ENCODE peak calls at places on chromosomes 5 and 9, in ten cellular contexts. One of them, this sample, is unnamed.

GRCh38 chr5:78615697-78616096 is 32.9 kb downstream of the LHFPL2 start:
- DNase-seq in fibroblast of lung: peak
- DNase-seq in mammary epithelial cell: peak
- DNase-seq in ascending aorta: no peak
- DNase-seq in astrocyte: peak
- DNase-seq in lower leg skin: no peak
- DNase-seq in Calu3: peak
- DNase-seq in endodermal cell: no peak
- DNase-seq in HFF-Myc: no peak
- DNase-seq in WTC11: no peak
- DNase-seq in this sample: no peak

GRCh38 chr5:58149345-58149744 is 310.5 kb downstream of the PLK2 start:
- DNase-seq in mammary epithelial cell: peak
- DNase-seq in Calu3: no peak
- DNase-seq in WTC11: no peak
- DNase-seq in endodermal cell: no peak
- DNase-seq in ascending aorta: no peak
- DNase-seq in lower leg skin: no peak
- DNase-seq in fibroblast of lung: peak
- DNase-seq in astrocyte: peak
- DNase-seq in HFF-Myc: no peak
- DNase-seq in this sample: no peak

GRCh38 chr5:112551437-112552018 is 132.5 kb upstream of the EPB41L4A start:
- DNase-seq in HFF-Myc: peak
- DNase-seq in WTC11: no peak
- DNase-seq in endodermal cell: peak
- DNase-seq in Calu3: peak
- DNase-seq in ascending aorta: no peak
- DNase-seq in mammary epithelial cell: peak
- DNase-seq in fibroblast of lung: peak
- DNase-seq in astrocyte: peak
- DNase-seq in lower leg skin: no peak
- DNase-seq in this sample: peak

GRCh38 chr5:173238312-173239232 is 3.6 kb upstream of the NKX2-5 start:
- DNase-seq in endodermal cell: peak
- DNase-seq in astrocyte: no peak
- DNase-seq in WTC11: no peak
- DNase-seq in Calu3: no peak
- DNase-seq in HFF-Myc: no peak
- DNase-seq in fibroblast of lung: no peak
- DNase-seq in mammary epithelial cell: no peak
- DNase-seq in lower leg skin: no peak
- DNase-seq in ascending aorta: no peak
- DNase-seq in this sample: no peak

GRCh38 chr5:17429353-17429752 is 68.7 kb upstream of the TAF11L2 start:
- DNase-seq in WTC11: no peak
- DNase-seq in mammary epithelial cell: peak
- DNase-seq in endodermal cell: no peak
- DNase-seq in fibroblast of lung: no peak
- DNase-seq in HFF-Myc: no peak
- DNase-seq in astrocyte: no peak
- DNase-seq in lower leg skin: no peak
- DNase-seq in Calu3: no peak
- DNase-seq in ascending aorta: no peak
- DNase-seq in this sample: no peak

GRCh38 chr9:126698251-126698650 is 84.5 kb downstream of the LMX1B start:
- DNase-seq in WTC11: peak
- DNase-seq in endodermal cell: peak
- DNase-seq in Calu3: no peak
- DNase-seq in lower leg skin: no peak
- DNase-seq in HFF-Myc: no peak
- DNase-seq in mammary epithelial cell: no peak
- DNase-seq in fibroblast of lung: no peak
- DNase-seq in ascending aorta: no peak
- DNase-seq in astrocyte: no peak
- DNase-seq in this sample: no peak

GRCh38 chr9:73441890-73442818 is 290.5 kb downstream of the ANXA1 start:
- DNase-seq in WTC11: no peak
- DNase-seq in endodermal cell: peak
- DNase-seq in ascending aorta: no peak
- DNase-seq in lower leg skin: no peak
- DNase-seq in Calu3: no peak
- DNase-seq in HFF-Myc: no peak
- DNase-seq in mammary epithelial cell: peak
- DNase-seq in fibroblast of lung: peak
- DNase-seq in astrocyte: peak
- DNase-seq in this sample: no peak

GRCh38 chr5:7517006-7517405 is 121.1 kb downstream of the ADCY2 start:
- DNase-seq in lower leg skin: no peak
- DNase-seq in WTC11: no peak
- DNase-seq in fibroblast of lung: no peak
- DNase-seq in mammary epithelial cell: no peak
- DNase-seq in HFF-Myc: no peak
- DNase-seq in ascending aorta: no peak
- DNase-seq in astrocyte: no peak
- DNase-seq in endodermal cell: no peak
- DNase-seq in Calu3: no peak
- DNase-seq in this sample: no peak

GRCh38 chr5:50927953-50928352 is 261.5 kb downstream of the PARP8 start:
- DNase-seq in Calu3: no peak
- DNase-seq in astrocyte: no peak
- DNase-seq in WTC11: no peak
- DNase-seq in lower leg skin: no peak
- DNase-seq in fibroblast of lung: no peak
- DNase-seq in ascending aorta: no peak
- DNase-seq in endodermal cell: no peak
- DNase-seq in HFF-Myc: no peak
- DNase-seq in mammary epithelial cell: no peak
- DNase-seq in this sample: no peak

GRCh38 chr9:130359819-130360218 is 84.9 kb upstream of the ASS1 start:
- DNase-seq in HFF-Myc: no peak
- DNase-seq in lower leg skin: no peak
- DNase-seq in fibroblast of lung: no peak
- DNase-seq in endodermal cell: peak
- DNase-seq in ascending aorta: no peak
- DNase-seq in WTC11: no peak
- DNase-seq in astrocyte: no peak
- DNase-seq in Calu3: no peak
- DNase-seq in mammary epithelial cell: no peak
- DNase-seq in this sample: no peak

GRCh38 chr5:5711112-5711511 is 288.6 kb downstream of the ICE1 start:
- DNase-seq in fibroblast of lung: no peak
- DNase-seq in ascending aorta: no peak
- DNase-seq in Calu3: no peak
- DNase-seq in astrocyte: no peak
- DNase-seq in lower leg skin: no peak
- DNase-seq in HFF-Myc: no peak
- DNase-seq in endodermal cell: no peak
- DNase-seq in WTC11: no peak
- DNase-seq in mammary epithelial cell: no peak
- DNase-seq in this sample: no peak

GRCh38 chr9:35905912-35906679 is at the start of gene HRCT1:
- DNase-seq in ascending aorta: peak
- DNase-seq in mammary epithelial cell: peak
- DNase-seq in fibroblast of lung: peak
- DNase-seq in lower leg skin: peak
- DNase-seq in endodermal cell: peak
- DNase-seq in HFF-Myc: peak
- DNase-seq in WTC11: no peak
- DNase-seq in Calu3: peak
- DNase-seq in astrocyte: peak
- DNase-seq in this sample: no peak

GRCh38 chr9:89009049-89009840 is 18.0 kb downstream of the S1PR3 start:
- DNase-seq in endodermal cell: no peak
- DNase-seq in astrocyte: no peak
- DNase-seq in mammary epithelial cell: no peak
- DNase-seq in ascending aorta: peak
- DNase-seq in WTC11: no peak
- DNase-seq in Calu3: no peak
- DNase-seq in fibroblast of lung: no peak
- DNase-seq in HFF-Myc: no peak
- DNase-seq in lower leg skin: peak
- DNase-seq in this sample: no peak
- TF ChIP-seq CTCF in endodermal cell: peak
- TF ChIP-seq CTCF in astrocyte: no peak
- TF ChIP-seq CTCF in mammary epithelial cell: no peak
- TF ChIP-seq CTCF in ascending aorta: no peak
- TF ChIP-seq CTCF in WTC11: no peak
- TF ChIP-seq CTCF in Calu3: no peak
- TF ChIP-seq CTCF in fibroblast of lung: peak
- TF ChIP-seq CTCF in HFF-Myc: peak
- TF ChIP-seq CTCF in lower leg skin: no peak
- TF ChIP-seq CTCF in this sample: no peak

DNA sequence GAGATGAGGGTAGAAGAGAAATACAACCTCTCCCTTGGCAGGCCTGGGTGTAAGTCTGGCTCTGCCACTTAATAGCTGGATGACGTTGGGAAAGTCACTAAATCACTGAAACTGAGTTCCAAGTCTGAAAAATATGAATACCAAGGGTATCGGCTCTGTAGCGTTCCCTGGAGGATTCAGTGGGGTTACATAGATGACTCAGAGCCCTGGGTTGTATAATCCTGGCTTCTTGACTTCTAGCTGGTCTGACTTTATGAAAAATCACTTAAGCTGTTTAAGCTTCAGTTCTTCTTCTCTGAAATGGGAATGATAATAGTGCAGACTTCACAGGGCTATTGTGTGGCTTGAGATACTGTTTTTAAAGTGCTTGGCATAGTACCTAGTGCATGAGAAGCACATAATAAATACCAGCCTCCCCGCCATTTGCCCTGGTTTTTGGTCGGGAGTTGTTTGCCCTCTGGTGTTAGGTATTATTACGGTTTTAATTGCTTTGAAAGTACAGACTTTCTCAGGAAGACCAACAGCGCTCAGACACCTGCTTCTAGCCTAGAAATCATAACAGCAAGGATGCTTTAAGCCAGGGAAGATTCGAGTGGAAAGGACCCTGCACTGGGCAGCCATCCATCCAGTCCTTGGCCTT is 43.0 kb downstream of the CYFIP2 start:
- DNase-seq in ascending aorta: no peak
- DNase-seq in mammary epithelial cell: no peak
- DNase-seq in lower leg skin: peak
- DNase-seq in astrocyte: no peak
- DNase-seq in fibroblast of lung: peak
- DNase-seq in endodermal cell: no peak
- DNase-seq in Calu3: no peak
- DNase-seq in WTC11: no peak
- DNase-seq in HFF-Myc: no peak
- DNase-seq in this sample: no peak
- TF ChIP-seq CTCF in ascending aorta: no peak
- TF ChIP-seq CTCF in mammary epithelial cell: peak
- TF ChIP-seq CTCF in lower leg skin: no peak
- TF ChIP-seq CTCF in astrocyte: peak
- TF ChIP-seq CTCF in fibroblast of lung: no peak
- TF ChIP-seq CTCF in endodermal cell: peak
- TF ChIP-seq CTCF in Calu3: no peak
- TF ChIP-seq CTCF in WTC11: no peak
- TF ChIP-seq CTCF in HFF-Myc: no peak
- TF ChIP-seq CTCF in this sample: no peak

GRCh38 chr5:56735845-56736641 is 79.3 kb upstream of the MAP3K1 start:
- DNase-seq in astrocyte: no peak
- DNase-seq in Calu3: no peak
- DNase-seq in lower leg skin: no peak
- DNase-seq in mammary epithelial cell: no peak
- DNase-seq in ascending aorta: no peak
- DNase-seq in HFF-Myc: no peak
- DNase-seq in fibroblast of lung: no peak
- DNase-seq in endodermal cell: no peak
- DNase-seq in WTC11: no peak
- DNase-seq in this sample: no peak
- TF ChIP-seq CTCF in astrocyte: no peak
- TF ChIP-seq CTCF in Calu3: no peak
- TF ChIP-seq CTCF in lower leg skin: no peak
- TF ChIP-seq CTCF in mammary epithelial cell: no peak
- TF ChIP-seq CTCF in ascending aorta: no peak
- TF ChIP-seq CTCF in HFF-Myc: no peak
- TF ChIP-seq CTCF in fibroblast of lung: no peak
- TF ChIP-seq CTCF in endodermal cell: no peak
- TF ChIP-seq CTCF in WTC11: no peak
- TF ChIP-seq CTCF in this sample: no peak

GRCh38 chr9:138099803-138100598 is 222.4 kb downstream of the CACNA1B start:
- DNase-seq in mammary epithelial cell: no peak
- DNase-seq in ascending aorta: no peak
- DNase-seq in fibroblast of lung: no peak
- DNase-seq in lower leg skin: peak
- DNase-seq in astrocyte: no peak
- DNase-seq in WTC11: no peak
- DNase-seq in endodermal cell: peak
- DNase-seq in Calu3: no peak
- DNase-seq in HFF-Myc: no peak
- DNase-seq in this sample: no peak

GRCh38 chr9:138102246-138103051 is 224.9 kb downstream of the CACNA1B start:
- DNase-seq in WTC11: no peak
- DNase-seq in fibroblast of lung: no peak
- DNase-seq in lower leg skin: peak
- DNase-seq in mammary epithelial cell: no peak
- DNase-seq in Calu3: no peak
- DNase-seq in astrocyte: no peak
- DNase-seq in ascending aorta: no peak
- DNase-seq in endodermal cell: peak
- DNase-seq in HFF-Myc: no peak
- DNase-seq in this sample: no peak

GRCh38 chr9:138098908-138099791 is 221.6 kb downstream of the CACNA1B start:
- DNase-seq in astrocyte: no peak
- DNase-seq in ascending aorta: no peak
- DNase-seq in HFF-Myc: no peak
- DNase-seq in WTC11: peak
- DNase-seq in endodermal cell: peak
- DNase-seq in fibroblast of lung: no peak
- DNase-seq in mammary epithelial cell: no peak
- DNase-seq in Calu3: no peak
- DNase-seq in lower leg skin: peak
- DNase-seq in this sample: no peak

GRCh38 chr9:138101444-138102234 is 224.1 kb downstream of the CACNA1B start:
- DNase-seq in Calu3: no peak
- DNase-seq in astrocyte: no peak
- DNase-seq in ascending aorta: no peak
- DNase-seq in lower leg skin: peak
- DNase-seq in mammary epithelial cell: no peak
- DNase-seq in WTC11: peak
- DNase-seq in endodermal cell: peak
- DNase-seq in fibroblast of lung: no peak
- DNase-seq in HFF-Myc: no peak
- DNase-seq in this sample: no peak

DNA sequence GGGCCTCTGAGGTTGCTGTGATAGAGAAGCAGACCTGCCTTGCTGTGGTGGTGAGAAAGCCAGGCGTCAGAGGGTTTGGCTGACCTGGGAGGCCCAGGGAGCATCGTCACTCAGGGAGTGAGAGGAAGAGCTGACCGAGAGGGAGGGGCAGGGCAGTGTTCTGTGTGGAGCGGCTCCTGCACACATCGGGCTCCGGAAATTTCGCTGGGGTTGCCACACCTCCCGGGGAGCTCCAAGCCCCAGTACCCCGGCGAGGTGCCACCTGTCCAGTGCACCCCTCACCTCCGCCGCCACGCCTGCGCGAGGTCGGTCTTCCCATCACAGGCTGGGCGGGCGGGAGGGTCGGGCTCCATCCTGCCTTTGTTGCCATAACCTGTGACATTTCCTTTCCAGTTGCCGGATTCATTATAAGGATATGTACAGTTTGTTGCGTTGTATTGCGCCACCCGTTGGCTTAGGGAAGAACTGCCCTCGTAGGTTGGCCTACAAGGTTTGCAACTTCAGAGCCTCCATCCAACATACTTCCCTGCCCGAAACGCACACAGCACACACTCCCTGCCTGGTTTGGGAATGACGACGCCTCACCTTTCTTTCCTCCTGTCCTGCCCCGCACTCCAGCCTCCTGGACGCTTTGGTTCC is 223.2 kb downstream of the CACNA1B start:
- DNase-seq in astrocyte: no peak
- DNase-seq in lower leg skin: peak
- DNase-seq in fibroblast of lung: no peak
- DNase-seq in WTC11: peak
- DNase-seq in endodermal cell: peak
- DNase-seq in Calu3: no peak
- DNase-seq in ascending aorta: no peak
- DNase-seq in HFF-Myc: no peak
- DNase-seq in mammary epithelial cell: no peak
- DNase-seq in this sample: no peak
- TF ChIP-seq CTCF in astrocyte: no peak
- TF ChIP-seq CTCF in lower leg skin: no peak
- TF ChIP-seq CTCF in fibroblast of lung: no peak
- TF ChIP-seq CTCF in WTC11: peak
- TF ChIP-seq CTCF in endodermal cell: peak
- TF ChIP-seq CTCF in Calu3: no peak
- TF ChIP-seq CTCF in ascending aorta: no peak
- TF ChIP-seq CTCF in HFF-Myc: no peak
- TF ChIP-seq CTCF in mammary epithelial cell: no peak
- TF ChIP-seq CTCF in this sample: peak

This sample was measured in progenitor cell of endocrine pancreas.